ENCODE peak calls at places on chromosome 9, in seven cellular contexts. O is RPMI8226, M is chondrocyte, W is COR-L47, G is endothelial cell, X is NCI-H1092 treated with DMSO at 0.1 percent for 48 hours, H is A673. N is an unnamed sample.
A peak's percentile ranks its signal among the peaks of the same experiment; 100 is the strongest.

GRCh38 chr9:124036578-124036977 is 25.0 kb downstream of the LHX2 start:
- DNase-seq in X (no peak), M (no peak), H (no peak), W (no peak), O (no peak), G (no peak), N (no peak)

GRCh38 chr9:89661391-89661949 is 56.7 kb downstream of the GADD45G start:
- DNase-seq in G (no peak), O (no peak), X (no peak), W (no peak), H (no peak), M (no peak), N (no peak)

GRCh38 chr9:123339666-123340414 is 16.2 kb upstream of the CRB2 start:
- DNase-seq in X (no peak), H (peak; percentile 52), W (no peak), M (no peak), G (no peak), O (peak; percentile 82), N (no peak)

GRCh38 chr9:120480707-120481106 is 99.3 kb downstream of the CDK5RAP2 start:
- DNase-seq in X (no peak), W (no peak), O (no peak), H (no peak), G (no peak), M (no peak), N (peak; percentile 6)

GRCh38 chr9:95725045-95725444 is 150.4 kb upstream of the ERCC6L2 start:
- DNase-seq in G (no peak), O (no peak), W (no peak), M (no peak), X (no peak), H (no peak), N (no peak)

GRCh38 chr9:28699632-28700031 is 1126.4 kb upstream of the C9orf72 start:
- DNase-seq in X (no peak), M (no peak), O (no peak), G (no peak), W (no peak), H (peak; percentile 25), N (no peak)

GRCh38 chr9:134167530-134167931 is 3.2 kb upstream of the RNU6ATAC start:
- DNase-seq in X (no peak), G (no peak), W (no peak), M (no peak), O (no peak), H (no peak), N (no peak)

GRCh38 chr9:111937781-111938426 is 41.3 kb downstream of the UGCG start:
- DNase-seq in X (no peak), G (no peak), M (no peak), H (peak; percentile 86), W (no peak), O (no peak), N (no peak)

GRCh38 chr9:109780453-109781033 is 545 bp downstream of the PALM2AKAP2 start:
- DNase-seq in W (no peak), X (peak; percentile 34), O (no peak), H (no peak), G (no peak), M (no peak), N (peak; percentile 19)

GRCh38 chr9:93254806-93255519 is 71.0 kb downstream of the WNK2 start:
- DNase-seq in W (peak; percentile 40), M (peak; percentile 54), O (no peak), X (no peak), G (no peak), H (no peak), N (no peak)

GRCh38 chr9:32590898-32591297 is 17.9 kb upstream of the NDUFB6 start:
- DNase-seq in X (no peak), O (no peak), H (no peak), W (no peak), G (no peak), M (no peak), N (no peak)

GRCh38 chr9:125176632-125177031 is 13.0 kb downstream of the PPP6C start:
- DNase-seq in G (no peak), M (no peak), O (no peak), W (no peak), X (no peak), H (peak; percentile 55), N (no peak)

GRCh38 chr9:18358325-18358724 is 115.6 kb upstream of the ADAMTSL1 start:
- DNase-seq in H (no peak), W (no peak), M (no peak), O (no peak), X (no peak), G (no peak), N (no peak)

GRCh38 chr9:2234371-2234893 is 219.3 kb downstream of the SMARCA2 start:
- DNase-seq in X (peak; percentile 33), O (no peak), H (no peak), M (no peak), G (no peak), W (no peak), N (peak; percentile 62)

GRCh38 chr9:79781263-79781662 is 209.5 kb downstream of the TLE4 start:
- DNase-seq in G (no peak), H (no peak), X (no peak), W (no peak), M (no peak), O (no peak), N (no peak)

GRCh38 chr9:99134893-99135341 is 30.0 kb downstream of the TGFBR1 start:
- DNase-seq in X (no peak), G (no peak), W (no peak), H (no peak), M (no peak), O (no peak), N (peak; percentile 87)

GRCh38 chr9:92003308-92004044 is 53.4 kb upstream of the ROR2 start:
- DNase-seq in W (no peak), X (no peak), G (no peak), O (no peak), M (no peak), H (no peak), N (no peak)

GRCh38 chr9:94018628-94019027 is 63.5 kb upstream of the BARX1 start:
- DNase-seq in G (no peak), W (no peak), O (no peak), M (no peak), X (no peak), H (no peak), N (no peak)

GRCh38 chr9:112487008-112487798 is 576 bp downstream of the KIAA1958 start:
- DNase-seq in O (peak; percentile 48), H (peak; percentile 83), W (peak; percentile 15), M (no peak), X (peak; percentile 39), G (peak; percentile 48), N (peak; percentile 17)

GRCh38 chr9:101018391-101018990 is 10.0 kb upstream of the PLPPR1 start:
- DNase-seq in W (no peak), G (no peak), M (no peak), X (peak; percentile 96), O (no peak), H (no peak), N (peak; percentile 88)

GRCh38 chr9:130220351-130220750 is 45.2 kb upstream of the HMCN2 start:
- DNase-seq in M (no peak), X (no peak), G (no peak), H (peak; percentile 52), O (no peak), W (no peak), N (no peak)

GRCh38 chr9:86246752-86247161 is 12.7 kb downstream of the C9orf153 start:
- DNase-seq in W (no peak), M (no peak), O (no peak), G (no peak), H (peak; percentile 43), X (no peak), N (no peak)

GRCh38 chr9:27888661-27889295 is 315.5 kb upstream of the C9orf72 start:
- DNase-seq in M (no peak), W (no peak), H (peak; percentile 24), X (no peak), G (peak; percentile 11), O (peak; percentile 50), N (no peak)

GRCh38 chr9:20197976-20198685 is 409.3 kb upstream of the SLC24A2 start:
- DNase-seq in W (no peak), M (no peak), H (no peak), G (no peak), O (no peak), X (no peak), N (no peak)

GRCh38 chr9:89814340-89815040 is 209.7 kb downstream of the GADD45G start:
- DNase-seq in X (peak; percentile 63), M (no peak), W (no peak), H (no peak), O (no peak), G (no peak), N (peak; percentile 36)

GRCh38 chr9:108103294-108103693 is 613.7 kb upstream of the KLF4 start:
- DNase-seq in O (no peak), W (no peak), H (no peak), X (no peak), M (no peak), G (no peak), N (no peak)

GRCh38 chr9:91359734-91360470 is 1.8 kb downstream of the AUH start:
- DNase-seq in W (no peak), X (no peak), H (no peak), M (no peak), G (no peak), O (peak; percentile 35), N (no peak)

GRCh38 chr9:115946530-115946929 is 207.1 kb upstream of the PAPPA start:
- DNase-seq in W (no peak), G (no peak), X (no peak), H (no peak), M (no peak), O (no peak), N (no peak)

GRCh38 chr9:17090041-17090440 is 44.8 kb upstream of the CNTLN start:
- DNase-seq in G (no peak), H (no peak), M (no peak), O (no peak), X (no peak), W (no peak), N (no peak)

GRCh38 chr9:6441269-6441668 is 28.3 kb downstream of the UHRF2 start:
- DNase-seq in M (no peak), G (no peak), W (no peak), X (no peak), O (no peak), H (no peak), N (no peak)

GRCh38 chr9:117268847-117269452 is 145.9 kb downstream of the ASTN2 start:
- DNase-seq in G (no peak), X (no peak), O (no peak), M (no peak), H (no peak), W (peak; percentile 28), N (no peak)

GRCh38 chr9:92963831-92964606 is 16.7 kb downstream of the FGD3 start:
- DNase-seq in O (peak; percentile 85), H (no peak), W (no peak), G (no peak), X (no peak), M (no peak), N (no peak)

GRCh38 chr9:109447329-109448076 is 50.6 kb downstream of the PTPN3 start:
- DNase-seq in M (no peak), G (no peak), W (no peak), X (no peak), H (no peak), O (no peak), N (no peak)

GRCh38 chr9:79952401-79952800 is 380.6 kb downstream of the TLE4 start:
- DNase-seq in X (no peak), W (no peak), M (no peak), O (no peak), H (no peak), G (no peak), N (no peak)

GRCh38 chr9:116103976-116104820 is 49.4 kb upstream of the PAPPA start:
- DNase-seq in W (no peak), H (no peak), X (no peak), O (no peak), G (no peak), M (no peak), N (no peak)

GRCh38 chr9:112505607-112506006 is 19.0 kb downstream of the KIAA1958 start:
- DNase-seq in X (no peak), G (no peak), M (no peak), O (no peak), H (no peak), W (no peak), N (no peak)

GRCh38 chr9:41229408-41230401 is 40.6 kb upstream of the ZNG1F start:
- DNase-seq in W (no peak), G (no peak), H (peak; percentile 31), O (peak; percentile 10), M (peak; percentile 98), X (no peak), N (no peak)

N was measured in NCI-H1694 treated with DMSO at 0.1 percent for 48 hours.